ENCODE peak calls at places on chromosomes 4 and X, in nine cellular contexts. F is A549, Q is cardiac septum, P is neural crest cell, B is HFF-Myc, W is head of caudate nucleus, H is left cardiac atrium, K is cardiac muscle cell, D is NCI-H345. S is an unnamed sample.
A peak's percentile ranks its signal among the peaks of the same experiment; 100 is the strongest.

GRCh38 chr4:152243890-152244595 is 291.8 kb downstream of the FBXW7 start:
- DNase-seq in P (no peak), B (no peak), H (peak; percentile 70), K (peak; percentile 33), D (no peak), W (peak; percentile 42), Q (no peak), F (no peak), S (peak; percentile 40)

GRCh38 chr4:130187587-130187986 is 1091.6 kb downstream of the C4orf33 start:
- DNase-seq in D (no peak), Q (no peak), B (no peak), W (no peak), F (no peak), K (no peak), P (no peak), H (no peak), S (no peak)

GRCh38 chrX:15404712-15405111 is 20.5 kb upstream of the VEGFD start:
- DNase-seq in D (no peak), H (peak; percentile 21), B (no peak), K (peak; percentile 59), Q (no peak), F (no peak), W (no peak), P (no peak), S (no peak)

GRCh38 chr4:8897768-8898167 is 26.1 kb upstream of the HMX1 start:
- DNase-seq in H (no peak), P (no peak), D (no peak), B (no peak), K (no peak), F (no peak), Q (no peak), W (no peak), S (no peak)

GRCh38 chrX:17833954-17834353 is 27.1 kb downstream of the RAI2 start:
- DNase-seq in D (no peak), Q (no peak), B (no peak), K (no peak), W (no peak), F (no peak), H (no peak), P (no peak), S (no peak)

GRCh38 chrX:39414290-39414847 is 613.1 kb downstream of the MID1IP1 start:
- DNase-seq in W (no peak), Q (no peak), P (no peak), F (no peak), K (no peak), D (no peak), B (no peak), H (no peak), S (no peak)

GRCh38 chrX:56763556-56764152 is 34.6 kb downstream of the NBDY start:
- DNase-seq in W (peak; percentile 79), Q (peak; percentile 88), B (no peak), F (no peak), D (no peak), H (peak; percentile 77), P (no peak), K (no peak), S (no peak)

GRCh38 chr4:99855677-99856076 is 38.5 kb downstream of the LAMTOR3 start:
- DNase-seq in K (peak; percentile 2), D (no peak), P (no peak), W (no peak), B (no peak), Q (no peak), F (no peak), H (no peak), S (peak; percentile 78)

GRCh38 chrX:16695079-16695676 is 17.3 kb downstream of the CTPS2 start:
- DNase-seq in Q (no peak), B (no peak), F (peak; percentile 33), H (peak; percentile 62), D (peak; percentile 35), K (peak; percentile 58), P (peak; percentile 80), W (peak; percentile 63), S (peak; percentile 34)

GRCh38 chr4:170248576-170248975 is 158.8 kb upstream of the AADAT start:
- DNase-seq in Q (no peak), W (no peak), H (no peak), B (no peak), P (no peak), K (no peak), F (no peak), D (no peak), S (no peak)

GRCh38 chr4:79857811-79858210 is 215.2 kb downstream of the ANTXR2 start:
- DNase-seq in B (no peak), Q (no peak), W (no peak), P (no peak), H (no peak), K (peak; percentile 26), F (no peak), D (no peak), S (no peak)

GRCh38 chrX:13235930-13236329 is 83.9 kb downstream of the ATXN3L start:
- DNase-seq in P (no peak), H (no peak), F (no peak), W (no peak), D (no peak), B (no peak), Q (no peak), K (no peak), S (peak; percentile 18)

GRCh38 chr4:108350332-108350731 is 181.6 kb upstream of the LEF1 start:
- DNase-seq in D (no peak), H (no peak), K (no peak), P (no peak), Q (no peak), F (no peak), W (no peak), B (no peak), S (no peak)

GRCh38 chr4:27024807-27025206 is 164.2 kb downstream of the STIM2 start:
- DNase-seq in B (no peak), D (no peak), F (no peak), Q (no peak), K (peak; percentile 38), P (no peak), W (no peak), H (no peak), S (no peak)

GRCh38 chr4:84324303-84324702 is 174.8 kb downstream of the NKX6-1 start:
- DNase-seq in P (no peak), B (no peak), W (no peak), H (no peak), K (no peak), Q (no peak), D (no peak), F (no peak), S (no peak)

GRCh38 chrX:96453139-96453538 is 231.5 kb upstream of the DIAPH2 start:
- DNase-seq in Q (no peak), K (no peak), H (no peak), D (no peak), P (no peak), W (no peak), F (no peak), B (no peak), S (no peak)

GRCh38 chrX:16429391-16429790 is 220.6 kb upstream of the S100G start:
- DNase-seq in F (no peak), P (no peak), Q (no peak), B (no peak), K (no peak), H (no peak), W (no peak), D (no peak), S (no peak)

GRCh38 chrX:154775611-154776349 is 13.1 kb downstream of the DKC1 start:
- DNase-seq in W (peak; percentile 90), Q (no peak), K (peak; percentile 36), H (no peak), D (no peak), F (no peak), B (no peak), P (no peak), S (peak; percentile 12)

GRCh38 chr4:29708473-29708872 is 1011.7 kb upstream of the PCDH7 start:
- DNase-seq in D (no peak), H (no peak), K (no peak), W (no peak), P (no peak), F (no peak), B (no peak), Q (no peak), S (no peak)

GRCh38 chrX:41779058-41779564 is 55.1 kb downstream of the GPR82 start:
- DNase-seq in H (no peak), W (no peak), Q (no peak), P (no peak), D (peak; percentile 21), B (peak; percentile 17), F (peak; percentile 22), K (peak; percentile 30), S (no peak)

GRCh38 chr4:112747035-112747434 is 110.1 kb downstream of the LARP7 start:
- DNase-seq in W (no peak), P (no peak), F (no peak), H (no peak), B (no peak), K (no peak), Q (no peak), D (no peak), S (no peak)

GRCh38 chrX:150616179-150616862 is 47.9 kb downstream of the MTM1 start:
- DNase-seq in K (no peak), B (no peak), W (no peak), Q (no peak), D (no peak), F (no peak), H (no peak), P (no peak), S (no peak)

GRCh38 chr4:681736-682451 is 7.1 kb downstream of the SLC49A3 start:
- DNase-seq in B (no peak), K (no peak), Q (no peak), H (no peak), P (no peak), D (peak; percentile 74), W (peak; percentile 78), F (no peak), S (no peak)

GRCh38 chr4:67151376-67152343 is 393.6 kb downstream of the CENPC start:
- DNase-seq in Q (peak; percentile 68), H (no peak), K (peak; percentile 20), D (no peak), P (no peak), W (no peak), F (no peak), B (no peak), S (no peak)

GRCh38 chr4:70666369-70666768 is at the start of gene JCHAIN:
- DNase-seq in K (no peak), B (no peak), H (no peak), W (no peak), Q (no peak), F (no peak), D (no peak), P (no peak), S (no peak)